ENCODE peak calls at places on chromosomes 16 and 17, in six cellular contexts. B, F, P, A, D and Z are unnamed samples.

GRCh38 chr16:48597563-48598392 is 12.2 kb downstream of the N4BP1 start:
- DNase-seq in B (peak; percentile 28), F (no peak), P (no peak), A (no peak), D (no peak), Z (peak; percentile 55)

GRCh38 chr17:58324409-58325288 is 3.9 kb downstream of the TSPOAP1 start:
- DNase-seq in B (no peak), F (no peak), P (no peak), A (peak; percentile 64), D (no peak), Z (no peak)

GRCh38 chr17:70271672-70272071 is 102.3 kb downstream of the KCNJ2 start:
- DNase-seq in B (no peak), F (no peak), P (no peak), A (no peak), D (no peak), Z (no peak)

GRCh38 chr17:62902573-62903229 is 63.3 kb upstream of the TANC2 start:
- DNase-seq in B (no peak), F (no peak), P (no peak), A (peak; percentile 70), D (no peak), Z (no peak)

GRCh38 chr16:2035431-2036199 is 8.9 kb downstream of the NHERF2 start:
- DNase-seq in B (no peak), F (no peak), P (peak; percentile 65), A (peak; percentile 25), D (no peak), Z (peak; percentile 70)

GRCh38 chr16:89573826-89574680 is 1.5 kb upstream of the CPNE7 start:
- DNase-seq in B (no peak), F (no peak), P (no peak), A (no peak), D (no peak), Z (no peak)

GRCh38 chr17:72151565-72152391 is 31.0 kb downstream of the SOX9 start:
- DNase-seq in B (peak; percentile 92), F (peak; percentile 87), P (no peak), A (no peak), D (no peak), Z (peak; percentile 62)

GRCh38 chr16:53035176-53035942 is 17.3 kb downstream of the CHD9NB start:
- DNase-seq in B (no peak), F (no peak), P (no peak), A (no peak), D (no peak), Z (no peak)

GRCh38 chr17:56690441-56691291 is 97.2 kb downstream of the NOG start:
- DNase-seq in B (peak; percentile 90), F (no peak), P (no peak), A (no peak), D (no peak), Z (no peak)

GRCh38 chr16:49023095-49023494 is 258.5 kb downstream of the CBLN1 start:
- DNase-seq in B (peak; percentile 79), F (peak; percentile 57), P (no peak), A (peak; percentile 42), D (no peak), Z (peak; percentile 86)

GRCh38 chr16:81143921-81144471 is 47.8 kb upstream of the GCSH start:
- DNase-seq in B (peak; percentile 35), F (no peak), P (no peak), A (no peak), D (no peak), Z (no peak)

GRCh38 chr17:78366109-78366848 is 6.4 kb upstream of the SOCS3 start:
- DNase-seq in B (peak; percentile 75), F (no peak), P (no peak), A (no peak), D (no peak), Z (no peak)

GRCh38 chr17:81577278-81578000 is 25.3 kb upstream of the FAAP100 start:
- DNase-seq in B (peak; percentile 15), F (no peak), P (no peak), A (no peak), D (no peak), Z (peak; percentile 68)

GRCh38 chr16:4945560-4946502 is 8.9 kb upstream of the PPL start:
- DNase-seq in B (peak; percentile 59), F (peak; percentile 79), P (peak; percentile 50), A (no peak), D (no peak), Z (peak; percentile 33)

GRCh38 chr17:81825841-81826471 is 7.1 kb downstream of the MCRIP1 start:
- DNase-seq in B (no peak), F (no peak), P (no peak), A (no peak), D (no peak), Z (no peak)

GRCh38 chr17:1227917-1228751 is 42.1 kb upstream of the BHLHA9 start:
- DNase-seq in B (no peak), F (no peak), P (no peak), A (no peak), D (no peak), Z (no peak)

GRCh38 chr16:6827931-6828330 is 504.7 kb upstream of the RBFOX1 start:
- DNase-seq in B (no peak), F (no peak), P (no peak), A (no peak), D (no peak), Z (no peak)

GRCh38 chr16:84519855-84520254 is 15.4 kb upstream of the MEAK7 start:
- DNase-seq in B (no peak), F (no peak), P (no peak), A (no peak), D (no peak), Z (no peak)

GRCh38 chr17:68089881-68090280 is 54.3 kb downstream of the KPNA2 start:
- DNase-seq in B (peak; percentile 68), F (no peak), P (no peak), A (no peak), D (no peak), Z (peak; percentile 13)

GRCh38 chr17:3960764-3961163 is 3.5 kb downstream of the ATP2A3 start:
- DNase-seq in B (no peak), F (no peak), P (no peak), A (no peak), D (no peak), Z (peak; percentile 72)

GRCh38 chr16:47970291-47970931 is 185.4 kb downstream of the ABCC12 start:
- DNase-seq in B (peak; percentile 52), F (peak; percentile 32), P (no peak), A (no peak), D (no peak), Z (peak; percentile 40)

GRCh38 chr16:17598968-17599367 is 128.2 kb upstream of the XYLT1 start:
- DNase-seq in B (no peak), F (no peak), P (no peak), A (no peak), D (no peak), Z (no peak)